ENCODE peak calls at places on chromosomes 11 and 22, in ten cellular contexts. E, U, K, O, R, H, L, V, D and B are unnamed samples.

GRCh38 chr11:76601712-76602111 is 68.8 kb downstream of the LRRC32 start:
- DNase-seq in O (no peak), H (no peak), E (no peak), R (no peak), D (no peak), U (no peak), K (no peak), L (no peak), V (no peak), B (no peak)

GRCh38 chr11:66546966-66547661 is 411 bp downstream of the ACTN3 start:
- DNase-seq in V (no peak), D (no peak), R (no peak), K (no peak), E (no peak), O (no peak), H (no peak), U (no peak), L (no peak), B (no peak)

GRCh38 chr11:38221295-38221694 is 1623.3 kb upstream of the RAG2 start:
- DNase-seq in H (no peak), D (no peak), R (no peak), K (no peak), V (no peak), U (no peak), E (no peak), O (no peak), L (no peak), B (no peak)

GRCh38 chr11:117410861-117411725 is 83.4 kb downstream of the CEP164 start:
- DNase-seq in L (no peak), H (no peak), U (no peak), E (no peak), K (no peak), R (no peak), D (no peak), V (no peak), O (no peak), B (no peak)

GRCh38 chr11:72141066-72141465 is 5.5 kb downstream of the FOLR3 start:
- DNase-seq in E (no peak), R (peak; percentile 92), H (peak; percentile 72), K (no peak), O (no peak), V (peak; percentile 83), L (no peak), D (no peak), U (peak; percentile 10), B (no peak)

GRCh38 chr11:78532991-78533861 is 41.4 kb downstream of the NARS2 start:
- DNase-seq in E (no peak), K (no peak), H (no peak), R (no peak), D (no peak), O (no peak), U (no peak), V (no peak), L (no peak), B (no peak)

GRCh38 chr22:44399196-44399837 is 86.6 kb upstream of the SHISAL1 start:
- DNase-seq in D (peak; percentile 0), L (peak; percentile 73), E (no peak), O (no peak), U (no peak), V (no peak), R (no peak), H (no peak), K (peak; percentile 15), B (no peak)

GRCh38 chr11:17384002-17384511 is 4.4 kb downstream of the KCNJ11 start:
- DNase-seq in V (peak; percentile 34), R (peak; percentile 47), O (peak; percentile 86), U (peak; percentile 59), E (peak; percentile 40), L (peak; percentile 81), H (peak; percentile 84), K (no peak), D (peak; percentile 84), B (peak; percentile 65)

GRCh38 chr11:44698228-44698923 is 28.4 kb upstream of the TSPAN18 start:
- DNase-seq in E (no peak), L (no peak), D (no peak), H (no peak), K (no peak), U (no peak), R (no peak), O (no peak), V (no peak), B (no peak)

DNA sequence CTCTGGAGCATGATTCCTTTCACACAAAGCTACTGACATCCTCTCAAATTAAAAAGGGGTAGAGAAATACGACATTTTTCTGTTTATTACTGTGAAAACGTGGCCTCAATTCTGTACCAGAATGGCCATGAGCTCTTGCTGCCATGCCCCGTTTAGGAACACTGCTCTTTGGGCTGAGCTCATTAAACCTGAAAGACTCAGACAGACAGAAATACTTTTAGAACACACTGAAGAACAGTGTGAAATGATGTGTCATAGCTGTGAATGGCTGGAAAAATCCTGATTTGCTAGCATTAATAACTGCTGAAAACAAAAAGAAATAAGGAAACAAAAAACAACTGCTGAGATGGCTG is 32.2 kb upstream of the TMEM135 start:
- DNase-seq in E (no peak), R (no peak), O (no peak), L (no peak), K (no peak), U (no peak), H (no peak), V (no peak), D (no peak), B (no peak)
- H3K4me3 ChIP-seq in E (no peak overlapping the region), R (no peak overlapping the region), O (no peak overlapping the region), L (no peak overlapping the region), K (no peak overlapping the region), U (peak overlapping the region; percentile 38), H (no peak overlapping the region), V (no peak overlapping the region), D (no peak overlapping the region), B (no peak overlapping the region)

GRCh38 chr11:31325162-31325561 is 44.4 kb downstream of the DCDC1 start:
- DNase-seq in V (peak; percentile 64), U (no peak), R (peak; percentile 68), O (no peak), D (no peak), E (peak; percentile 46), H (peak; percentile 78), K (no peak), L (no peak), B (no peak)
- TF ChIP-seq CTCF in V (no peak), U (no peak), R (no peak), O (no peak), D (no peak), E (no peak), H (no peak), K (no peak), L (no peak), B (no peak)

GRCh38 chr22:30183271-30183670 is 63.3 kb downstream of the LIF start:
- DNase-seq in V (no peak), O (no peak), H (no peak), U (no peak), R (no peak), D (no peak), K (no peak), L (no peak), E (no peak), B (no peak)

GRCh38 chr22:30181459-30182353 is 64.9 kb downstream of the LIF start:
- DNase-seq in V (no peak), R (no peak), H (no peak), L (no peak), E (no peak), U (no peak), D (no peak), K (no peak), O (no peak), B (no peak)

GRCh38 chr22:30182833-30183232 is 63.7 kb downstream of the LIF start:
- DNase-seq in H (peak; percentile 70), O (no peak), R (no peak), V (no peak), L (no peak), U (no peak), K (no peak), E (no peak), D (no peak), B (no peak)

GRCh38 chr22:30183861-30184278 is 62.7 kb downstream of the LIF start:
- DNase-seq in R (peak; percentile 27), E (no peak), V (peak; percentile 71), H (peak; percentile 11), U (no peak), D (peak; percentile 39), K (no peak), L (no peak), O (no peak), B (no peak)

GRCh38 chr22:30182365-30182764 is 64.2 kb downstream of the LIF start:
- DNase-seq in R (no peak), L (no peak), E (no peak), V (no peak), H (peak; percentile 56), K (no peak), D (no peak), O (no peak), U (no peak), B (no peak)
- H3K27ac ChIP-seq in R (no peak overlapping the region), L (no peak overlapping the region), E (no peak overlapping the region), V (no peak overlapping the region), H (no peak overlapping the region), K (no peak overlapping the region), D (no peak overlapping the region), O (no peak overlapping the region), U (peak overlapping the region; percentile 58), B (no peak overlapping the region)

GRCh38 chr22:22921575-22921974 is 34.0 kb downstream of the IGLL5 start:
- DNase-seq in L (no peak), O (no peak), E (no peak), K (no peak), D (no peak), V (no peak), R (no peak), U (no peak), H (no peak), B (no peak)

GRCh38 chr22:22920910-22921550 is 33.4 kb downstream of the IGLL5 start:
- DNase-seq in H (no peak), V (no peak), E (no peak), L (no peak), R (no peak), K (no peak), O (no peak), D (no peak), U (no peak), B (no peak)

GRCh38 chr22:22919041-22919440 is 31.4 kb downstream of the IGLL5 start:
- DNase-seq in V (no peak), R (no peak), L (no peak), U (no peak), H (no peak), O (no peak), E (no peak), D (no peak), K (no peak), B (no peak)

GRCh38 chr22:22918297-22918965 is 30.8 kb downstream of the IGLL5 start:
- DNase-seq in K (no peak), U (no peak), R (no peak), V (no peak), O (no peak), E (no peak), L (no peak), D (no peak), H (no peak), B (no peak)

DNA sequence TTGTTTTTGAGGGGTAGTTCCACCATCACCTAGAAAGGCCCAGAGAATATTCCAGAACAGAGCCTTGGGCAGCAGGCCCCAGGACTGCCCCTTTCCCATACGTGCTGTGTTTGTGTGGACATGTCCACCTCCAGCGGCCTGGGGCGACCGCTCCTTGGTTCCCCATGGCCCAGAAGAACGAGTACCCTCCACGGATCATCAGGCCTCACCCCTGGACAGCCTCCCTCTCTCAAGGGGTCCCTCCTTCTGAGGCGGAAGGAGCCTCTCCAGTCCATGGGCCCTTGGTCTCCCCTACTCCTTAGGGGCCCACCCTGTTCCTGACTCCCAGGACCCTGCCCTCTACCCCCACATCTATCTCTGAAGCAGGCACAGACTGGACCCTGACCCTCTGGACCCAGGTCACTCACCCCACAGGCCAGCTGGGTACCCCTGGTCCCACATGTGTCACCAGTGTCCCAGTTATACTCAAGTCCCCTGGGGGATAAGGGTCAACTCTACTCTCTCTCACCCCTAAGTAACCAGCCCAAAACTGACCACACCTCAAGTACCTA is 32.6 kb downstream of the IGLL5 start:
- DNase-seq in R (no peak), K (no peak), O (no peak), U (no peak), E (no peak), H (no peak), V (no peak), L (no peak), D (no peak), B (no peak)
- H3K4me3 ChIP-seq in R (no peak overlapping the region), K (no peak overlapping the region), O (no peak overlapping the region), U (no peak overlapping the region), E (no peak overlapping the region), H (no peak overlapping the region), V (no peak overlapping the region), L (no peak overlapping the region), D (no peak overlapping the region), B (no peak overlapping the region)